ENCODE peak calls at places on chromosomes 4 and X, in nine cellular contexts. C, M, P, K, Q, U, V, T and X are unnamed samples.

GRCh38 chr4:36509816-36510215 is 228.4 kb downstream of the DTHD1 start:
- DNase-seq in C (no peak), M (no peak), P (no peak), K (no peak), Q (no peak), U (no peak), V (no peak), T (no peak), X (no peak)

GRCh38 chr4:188214861-188215260 is 75.6 kb downstream of the TRIML1 start:
- DNase-seq in C (no peak), M (no peak), P (no peak), K (no peak), Q (peak), U (no peak), V (no peak), T (peak), X (no peak)

GRCh38 chrX:27883468-27884092 is 75.8 kb downstream of the MAGEB10 start:
- DNase-seq in C (no peak), M (no peak), P (no peak), K (no peak), Q (no peak), U (no peak), V (no peak), T (no peak), X (no peak)

GRCh38 chrX:154436597-154437397 is at the start of gene GDI1:
- DNase-seq in C (no peak), M (peak), P (peak), K (peak), Q (peak), U (peak), V (peak), T (no peak), X (no peak)

GRCh38 chr4:185396724-185397402 is at the start of gene ANKRD37:
- DNase-seq in C (peak), M (no peak), P (no peak), K (peak), Q (peak), U (peak), V (no peak), T (no peak), X (no peak)

GRCh38 chr4:144967161-144967560 is 130.8 kb downstream of the ANAPC10 start:
- DNase-seq in C (no peak), M (no peak), P (no peak), K (no peak), Q (peak), U (no peak), V (no peak), T (no peak), X (no peak)

GRCh38 chrX:10769165-10769564 is 148.8 kb upstream of the MID1 start:
- DNase-seq in C (no peak), M (no peak), P (no peak), K (peak), Q (peak), U (no peak), V (no peak), T (peak), X (no peak)

GRCh38 chr4:138090145-138090917 is 151.8 kb downstream of the SLC7A11 start:
- DNase-seq in C (peak), M (no peak), P (peak), K (peak), Q (peak), U (peak), V (no peak), T (peak), X (no peak)

GRCh38 chr4:106898621-106899230 is 137.4 kb downstream of the DKK2 start:
- DNase-seq in C (no peak), M (no peak), P (no peak), K (peak), Q (peak), U (no peak), V (no peak), T (peak), X (no peak)

GRCh38 chr4:85086721-85087120 is 120.2 kb upstream of the WDFY3 start:
- DNase-seq in C (no peak), M (no peak), P (no peak), K (no peak), Q (no peak), U (no peak), V (no peak), T (no peak), X (no peak)

GRCh38 chr4:17811078-17811603 is 362 bp downstream of the NCAPG start:
- DNase-seq in C (no peak), M (no peak), P (no peak), K (no peak), Q (peak), U (peak), V (no peak), T (no peak), X (no peak)

GRCh38 chrX:10387011-10387410 is 230.2 kb downstream of the CLCN4 start:
- DNase-seq in C (no peak), M (no peak), P (no peak), K (peak), Q (peak), U (no peak), V (no peak), T (no peak), X (no peak)

GRCh38 chr4:153916273-153916755 is 127.4 kb upstream of the SFRP2 start:
- DNase-seq in C (no peak), M (no peak), P (no peak), K (no peak), Q (no peak), U (no peak), V (no peak), T (no peak), X (no peak)

GRCh38 chr4:139184129-139184528 is 7.1 kb upstream of the ELF2 start:
- DNase-seq in C (no peak), M (no peak), P (no peak), K (peak), Q (peak), U (no peak), V (no peak), T (no peak), X (no peak)

GRCh38 chr4:102358128-102358527 is 12.8 kb upstream of the SLC39A8 start:
- DNase-seq in C (no peak), M (no peak), P (no peak), K (no peak), Q (no peak), U (no peak), V (no peak), T (no peak), X (no peak)

GRCh38 chr4:45004847-45005565 is 278.6 kb upstream of the GNPDA2 start:
- DNase-seq in C (no peak), M (no peak), P (no peak), K (no peak), Q (no peak), U (no peak), V (no peak), T (no peak), X (no peak)

GRCh38 chr4:173485164-173485563 is 44.9 kb downstream of the HAND2 start:
- DNase-seq in C (no peak), M (no peak), P (no peak), K (no peak), Q (no peak), U (no peak), V (no peak), T (no peak), X (no peak)

GRCh38 chr4:123325241-123325681 is 71.3 kb upstream of the SPRY1 start:
- DNase-seq in C (no peak), M (no peak), P (no peak), K (no peak), Q (no peak), U (no peak), V (no peak), T (no peak), X (no peak)

GRCh38 chr4:142091085-142091513 is 454.7 kb downstream of the IL15 start:
- DNase-seq in C (no peak), M (no peak), P (no peak), K (peak), Q (peak), U (no peak), V (no peak), T (no peak), X (no peak)

GRCh38 chr4:167779280-167779679 is 313.1 kb upstream of the ANXA10 start:
- DNase-seq in C (no peak), M (no peak), P (no peak), K (no peak), Q (no peak), U (no peak), V (no peak), T (no peak), X (no peak)

GRCh38 chr4:176193126-176193525 is 2.3 kb downstream of the SPATA4 start:
- DNase-seq in C (no peak), M (no peak), P (no peak), K (peak), Q (peak), U (no peak), V (no peak), T (no peak), X (no peak)

GRCh38 chrX:42992199-42992943 is 214.4 kb upstream of the PPP1R2C start:
- DNase-seq in C (no peak), M (no peak), P (no peak), K (no peak), Q (peak), U (no peak), V (no peak), T (no peak), X (no peak)

GRCh38 chrX:149825424-149825823 is 43.7 kb downstream of the MAGEA9 start:
- DNase-seq in C (no peak), M (no peak), P (no peak), K (no peak), Q (peak), U (no peak), V (no peak), T (peak), X (no peak)
- TF ChIP-seq CTCF in C (peak), M (peak), P (peak), K (peak), Q (peak), U (no peak), V (no peak), T (peak), X (peak)

GRCh38 chr4:11028334-11028733 is 343.8 kb upstream of the CLNK start:
- DNase-seq in C (no peak), M (no peak), P (no peak), K (no peak), Q (no peak), U (no peak), V (no peak), T (no peak), X (no peak)
- TF ChIP-seq CTCF in C (no peak), M (no peak), P (no peak), K (no peak), Q (no peak), U (no peak), V (no peak), T (no peak), X (no peak)

GRCh38 chr4:47926667-47927258 is 12.4 kb upstream of the NFXL1 start:
- DNase-seq in C (peak), M (peak), P (no peak), K (peak), Q (peak), U (no peak), V (no peak), T (peak), X (no peak)
- TF ChIP-seq CTCF in C (peak), M (peak), P (peak), K (peak), Q (peak), U (peak), V (peak), T (peak), X (peak)

GRCh38 chr4:146567396-146567795 is 45.7 kb upstream of the SLC10A7 start:
- DNase-seq in C (no peak), M (no peak), P (no peak), K (peak), Q (peak), U (no peak), V (no peak), T (no peak), X (no peak)
- TF ChIP-seq CTCF in C (no peak), M (no peak), P (no peak), K (no peak), Q (no peak), U (no peak), V (no peak), T (no peak), X (no peak)

GRCh38 chr4:8586671-8587468 is 5.7 kb upstream of the CPZ start:
- DNase-seq in C (no peak), M (no peak), P (no peak), K (no peak), Q (no peak), U (peak), V (peak), T (no peak), X (no peak)
- TF ChIP-seq CTCF in C (no peak), M (no peak), P (no peak), K (peak), Q (peak), U (no peak), V (no peak), T (peak), X (no peak)

DNA sequence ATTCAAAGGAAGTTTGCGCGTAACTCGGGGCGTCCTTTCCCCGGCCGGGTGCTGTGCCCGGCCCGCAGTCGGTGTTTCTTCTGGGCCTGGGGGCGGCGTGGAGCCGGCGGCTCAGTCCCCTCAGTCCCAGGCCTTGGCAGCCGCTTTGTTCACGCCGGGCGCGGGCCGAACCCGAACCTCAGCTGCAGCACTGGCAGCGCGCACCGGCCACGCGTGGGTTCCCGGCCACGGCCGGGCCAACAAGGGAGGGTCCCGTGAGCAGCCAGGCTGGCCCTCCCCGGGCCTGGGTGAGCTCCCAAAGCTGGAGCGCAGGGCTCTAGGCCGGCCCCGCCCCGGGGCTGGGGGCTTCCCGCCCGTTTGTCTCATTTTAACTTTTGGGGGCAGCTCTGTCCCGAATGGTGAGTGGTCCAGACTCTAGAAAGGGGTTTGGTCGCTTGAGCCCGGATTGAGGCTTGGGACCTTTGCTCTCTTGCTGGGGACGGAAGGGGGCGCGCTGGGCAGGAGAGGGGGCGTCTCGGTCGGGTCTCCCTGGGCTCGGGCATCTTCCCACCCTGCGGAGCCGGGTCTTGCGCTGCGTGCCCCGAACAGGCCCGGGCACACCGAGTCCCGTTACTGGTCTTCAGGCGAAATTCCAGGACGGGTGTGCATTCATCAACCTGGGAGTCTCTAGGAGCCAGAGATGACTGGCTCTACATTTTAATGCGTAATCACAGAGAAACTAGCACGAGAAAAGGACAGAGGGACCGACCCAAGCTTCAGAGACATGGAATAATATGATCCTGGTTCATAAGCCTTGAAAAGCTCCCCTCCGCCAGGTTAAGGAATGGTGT is 177.1 kb downstream of the CBR4 start:
- DNase-seq in C (no peak), M (no peak), P (no peak), K (peak), Q (peak), U (peak), V (peak), T (no peak), X (peak)
- TF ChIP-seq CTCF in C (peak), M (no peak), P (no peak), K (peak), Q (peak), U (no peak), V (no peak), T (no peak), X (peak)

DNA sequence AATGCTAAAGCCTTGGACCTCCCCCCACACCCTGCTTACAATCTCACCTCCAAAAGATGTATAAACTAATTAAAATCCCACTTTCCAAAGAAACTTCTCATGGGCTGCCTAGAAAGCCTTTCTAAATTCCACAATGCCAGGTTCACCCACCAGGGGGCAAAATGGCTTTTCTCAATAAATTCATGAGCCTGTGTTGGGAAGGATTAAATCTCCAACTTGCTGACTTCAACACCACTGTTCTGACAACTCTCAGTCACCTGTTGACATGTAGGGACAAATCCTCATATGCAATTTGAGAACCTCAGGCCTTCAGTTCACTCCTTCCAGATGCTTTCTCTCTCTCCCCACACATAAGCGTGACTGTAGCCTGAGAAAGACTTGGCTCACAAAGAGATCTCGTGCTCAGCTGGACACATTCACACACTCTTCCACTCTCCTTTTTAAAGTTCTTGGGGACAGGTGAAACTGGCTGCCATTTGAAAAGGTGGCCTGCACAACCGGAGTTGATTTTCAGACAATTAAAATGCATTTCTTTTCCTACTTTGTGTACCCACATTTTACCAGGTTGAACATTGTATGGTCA is 88.6 kb upstream of the PRPS2 start:
- DNase-seq in C (no peak), M (no peak), P (no peak), K (no peak), Q (peak), U (no peak), V (no peak), T (peak), X (no peak)
- TF ChIP-seq CTCF in C (peak), M (no peak), P (no peak), K (peak), Q (peak), U (no peak), V (no peak), T (peak), X (peak)

GRCh38 chrX:29090811-29091210 is 503.6 kb downstream of the IL1RAPL1 start:
- DNase-seq in C (no peak), M (no peak), P (no peak), K (no peak), Q (peak), U (no peak), V (no peak), T (no peak), X (no peak)
- TF ChIP-seq CTCF in C (peak), M (no peak), P (peak), K (no peak), Q (peak), U (no peak), V (peak), T (peak), X (peak)

DNA sequence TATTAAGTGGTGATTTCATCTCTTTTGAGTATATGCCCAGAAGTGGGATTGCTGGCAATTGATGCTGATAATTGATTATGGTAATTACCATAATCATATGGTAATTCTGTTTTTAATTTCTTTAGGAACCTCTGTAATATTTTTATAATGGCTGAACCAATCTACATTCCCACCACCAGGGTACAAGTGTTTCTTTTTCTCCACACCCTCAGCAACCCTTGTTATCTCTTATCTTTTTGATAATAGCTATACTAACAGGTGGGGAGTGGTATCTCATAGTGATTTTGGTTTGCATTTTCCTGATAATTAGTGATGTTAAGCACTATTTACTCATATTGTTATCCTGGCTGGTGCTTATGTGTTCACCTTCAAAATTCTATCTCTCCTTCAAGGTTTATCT is 212.6 kb downstream of the FMR1NB start:
- DNase-seq in C (no peak), M (no peak), P (no peak), K (no peak), Q (no peak), U (no peak), V (no peak), T (no peak), X (no peak)
- TF ChIP-seq CTCF in C (no peak), M (no peak), P (no peak), K (no peak), Q (no peak), U (no peak), V (no peak), T (no peak), X (peak)

GRCh38 chr4:38533024-38533556 is 130.9 kb upstream of the KLF3 start:
- DNase-seq in C (no peak), M (no peak), P (no peak), K (no peak), Q (no peak), U (no peak), V (no peak), T (no peak), X (no peak)

GRCh38 chr4:38530486-38530885 is 133.5 kb upstream of the KLF3 start:
- DNase-seq in C (no peak), M (no peak), P (no peak), K (no peak), Q (no peak), U (no peak), V (no peak), T (no peak), X (no peak)

GRCh38 chr4:38531126-38531737 is 132.8 kb upstream of the KLF3 start:
- DNase-seq in C (no peak), M (no peak), P (no peak), K (no peak), Q (no peak), U (no peak), V (no peak), T (no peak), X (no peak)

GRCh38 chr4:38526412-38526811 is 137.6 kb upstream of the KLF3 start:
- DNase-seq in C (no peak), M (no peak), P (no peak), K (no peak), Q (no peak), U (no peak), V (no peak), T (no peak), X (no peak)

DNA sequence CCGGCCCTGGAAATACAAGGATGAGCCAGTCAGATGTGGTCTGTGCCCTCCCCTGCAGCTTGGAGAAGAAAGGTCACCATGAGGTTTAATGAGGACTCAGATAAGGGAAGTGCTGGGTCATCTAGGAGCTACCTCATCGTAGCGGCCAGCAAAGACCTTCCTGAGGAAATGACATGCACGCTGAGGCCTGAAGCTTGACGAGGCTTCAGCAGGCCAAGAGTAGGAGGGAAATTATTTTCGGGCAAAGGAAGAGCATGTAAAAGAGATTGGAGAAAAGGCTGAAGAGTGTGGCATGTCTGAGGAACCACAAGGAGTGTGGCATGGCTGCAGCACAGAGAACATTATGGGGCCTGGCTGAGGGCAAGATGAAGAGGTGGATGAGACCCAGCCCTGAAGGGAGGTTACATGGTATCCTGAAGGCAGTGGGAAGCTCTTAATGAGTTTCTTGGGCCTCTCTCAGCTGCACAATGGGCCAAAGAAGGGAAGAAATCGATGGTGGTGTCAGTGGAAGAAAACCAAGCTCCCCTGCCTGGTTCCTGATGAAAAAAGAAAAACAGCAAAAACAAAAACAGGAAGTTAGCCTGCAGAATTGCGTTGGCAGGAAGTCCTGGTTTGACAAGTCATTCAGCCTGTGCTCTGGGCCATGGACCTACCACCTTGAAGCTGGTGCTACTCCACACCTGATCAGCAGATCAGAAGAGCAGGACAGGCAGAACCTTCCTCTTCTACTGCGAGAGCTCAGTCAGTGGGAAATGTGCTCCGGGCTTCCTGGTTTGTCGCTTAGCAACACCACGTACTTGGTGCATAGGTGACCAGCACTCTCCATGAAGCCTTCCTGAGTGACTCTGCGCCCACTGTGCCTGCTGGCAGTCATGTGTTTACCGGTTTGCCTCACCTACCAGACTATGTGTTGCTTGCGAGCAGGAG is 134.5 kb upstream of the KLF3 start:
- DNase-seq in C (no peak), M (peak), P (no peak), K (no peak), Q (no peak), U (no peak), V (no peak), T (no peak), X (no peak)
- TF ChIP-seq CTCF in C (no peak), M (no peak), P (no peak), K (no peak), Q (no peak), U (no peak), V (no peak), T (no peak), X (no peak)